ENCODE peak calls at places on chromosomes 5 and 9, in eight cellular contexts. O is fibroblast of lung; M is HepG2; R is uterus; Q is PC-9; K is CD4-positive, CD25-positive, alpha-beta regulatory T cell; E is BE2C; A is upper lobe of right lung. G is an unnamed sample.

GRCh38 chr9:70580593-70581195 is 166.2 kb upstream of the KLF9 start:
- DNase-seq in O (no peak), M (no peak), R (no peak), Q (no peak), K (no peak), E (no peak), A (no peak), G (no peak)

GRCh38 chr9:16154570-16155078 is 601.8 kb downstream of the CCDC171 start:
- DNase-seq in O (peak; percentile 64), M (no peak), R (no peak), Q (peak; percentile 32), K (no peak), E (no peak), A (peak; percentile 72), G (peak; percentile 85)

GRCh38 chr9:93398471-93398870 is 53.0 kb upstream of the FAM120A start:
- DNase-seq in O (no peak), M (no peak), R (no peak), Q (no peak), K (no peak), E (no peak), A (no peak), G (peak; percentile 72)

GRCh38 chr9:132370592-132370991 is 15.8 kb upstream of the SETX start:
- DNase-seq in O (no peak), M (no peak), R (no peak), Q (no peak), K (no peak), E (no peak), A (no peak), G (no peak)

GRCh38 chr9:86202338-86202882 is 57.0 kb downstream of the C9orf153 start:
- DNase-seq in O (peak; percentile 40), M (peak; percentile 16), R (no peak), Q (peak; percentile 18), K (no peak), E (peak; percentile 19), A (no peak), G (no peak)

GRCh38 chr9:99257723-99258364 is 35.8 kb downstream of the SEC61B start:
- DNase-seq in O (no peak), M (no peak), R (no peak), Q (no peak), K (no peak), E (no peak), A (no peak), G (no peak)

GRCh38 chr9:13110766-13111400 is 168.6 kb downstream of the MPDZ start:
- DNase-seq in O (peak; percentile 38), M (no peak), R (peak; percentile 38), Q (no peak), K (no peak), E (peak; percentile 40), A (no peak), G (no peak)

GRCh38 chr5:96037128-96037527 is 75.5 kb upstream of the ELL2 start:
- DNase-seq in O (peak; percentile 58), M (peak; percentile 19), R (no peak), Q (no peak), K (no peak), E (no peak), A (no peak), G (no peak)

GRCh38 chr5:126000533-126000932 is 422.7 kb upstream of the GRAMD2B start:
- DNase-seq in O (no peak), M (no peak), R (no peak), Q (no peak), K (no peak), E (no peak), A (no peak), G (no peak)

GRCh38 chr5:76257897-76258296 is 145.2 kb upstream of the IQGAP2 start:
- DNase-seq in O (no peak), M (no peak), R (no peak), Q (no peak), K (no peak), E (no peak), A (no peak), G (no peak)

GRCh38 chr5:142825378-142826089 is 55.4 kb downstream of the ARHGAP26 start:
- DNase-seq in O (no peak), M (no peak), R (no peak), Q (peak; percentile 58), K (no peak), E (no peak), A (no peak), G (no peak)

GRCh38 chr9:447230-448025 is 232.8 kb downstream of the DOCK8 start:
- DNase-seq in O (peak; percentile 95), M (no peak), R (no peak), Q (peak; percentile 54), K (peak; percentile 24), E (no peak), A (no peak), G (no peak)

GRCh38 chr9:91930475-91930874 is 19.6 kb downstream of the ROR2 start:
- DNase-seq in O (peak; percentile 44), M (no peak), R (no peak), Q (no peak), K (no peak), E (no peak), A (no peak), G (no peak)

GRCh38 chr9:68416891-68417570 is 60.6 kb downstream of the PGM5 start:
- DNase-seq in O (no peak), M (no peak), R (no peak), Q (no peak), K (no peak), E (no peak), A (no peak), G (no peak)

GRCh38 chr9:72942451-72942850 is 10.4 kb downstream of the ALDH1A1 start:
- DNase-seq in O (no peak), M (no peak), R (no peak), Q (no peak), K (no peak), E (no peak), A (no peak), G (no peak)
- H3K4me1 ChIP-seq in O (no peaks in the 10 kb centered on the region), M (peaks cover 58% of the 10 kb centered on the region), R (no peaks in the 10 kb centered on the region), Q (no peaks in the 10 kb centered on the region), K (no peaks in the 10 kb centered on the region), E (no peaks in the 10 kb centered on the region), A (peaks cover 15% of the 10 kb centered on the region), G (no peaks in the 10 kb centered on the region)

DNA sequence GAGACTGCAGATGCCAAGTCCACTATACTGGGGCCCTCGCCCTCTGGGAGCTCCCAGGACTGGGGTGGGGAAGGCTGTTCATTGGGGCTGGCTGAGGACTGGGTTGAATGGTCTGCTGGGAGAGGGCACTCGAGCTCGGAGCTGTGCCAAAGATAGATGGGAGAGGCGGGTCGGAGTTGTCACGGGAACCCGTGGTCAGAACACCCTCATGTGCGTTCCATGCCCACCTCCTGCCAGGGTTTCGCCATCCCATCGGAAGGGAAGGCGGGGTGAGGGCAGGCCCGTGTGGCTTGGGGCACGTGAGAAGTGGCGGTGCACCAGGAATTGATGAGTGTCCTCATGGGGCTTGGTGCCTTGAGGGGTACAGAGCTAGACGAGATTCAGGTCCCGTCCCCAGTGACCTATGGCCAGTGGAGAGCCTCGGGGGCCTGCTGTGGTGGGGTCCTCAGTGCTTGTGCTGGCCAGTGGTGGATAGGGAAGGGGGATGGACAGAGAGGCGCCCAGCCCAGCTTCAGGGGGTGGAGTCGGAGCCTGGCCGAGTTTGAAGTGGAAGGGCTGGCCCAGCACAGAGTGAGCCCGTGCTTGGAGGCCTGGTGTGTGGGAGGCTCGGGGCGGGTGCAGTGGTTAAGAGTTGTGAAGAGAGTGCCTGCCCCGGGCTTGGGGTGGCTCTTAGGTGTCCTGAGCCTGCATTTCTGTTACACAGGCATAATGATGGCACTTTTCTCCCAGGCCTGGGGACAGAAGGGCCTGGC is 4.3 kb downstream of the CACFD1 start:
- DNase-seq in O (no peak), M (no peak), R (no peak), Q (no peak), K (no peak), E (peak; percentile 39), A (peak; percentile 90), G (peak; percentile 86)
- H3K4me1 ChIP-seq in O (peaks cover 5% of the 10 kb centered on the region), M (peaks cover 25% of the 10 kb centered on the region), R (no peaks in the 10 kb centered on the region), Q (peaks cover 13% of the 10 kb centered on the region), K (peaks cover 14% of the 10 kb centered on the region), E (peaks cover 5% of the 10 kb centered on the region), A (peaks cover 10% of the 10 kb centered on the region), G (peaks cover 22% of the 10 kb centered on the region)

GRCh38 chr5:148978370-148979103 is 84.3 kb downstream of the SH3TC2 start:
- DNase-seq in O (no peak), M (no peak), R (no peak), Q (peak; percentile 82), K (no peak), E (no peak), A (no peak), G (no peak)

GRCh38 chr5:148976569-148977321 is 86.1 kb downstream of the SH3TC2 start:
- DNase-seq in O (peak; percentile 60), M (no peak), R (no peak), Q (no peak), K (no peak), E (peak; percentile 29), A (no peak), G (no peak)

GRCh38 chr5:148981353-148981752 is 81.5 kb downstream of the SH3TC2 start:
- DNase-seq in O (no peak), M (no peak), R (no peak), Q (no peak), K (no peak), E (no peak), A (no peak), G (no peak)

GRCh38 chr5:148974638-148975330 is 88.1 kb downstream of the SH3TC2 start:
- DNase-seq in O (peak; percentile 25), M (no peak), R (no peak), Q (no peak), K (no peak), E (no peak), A (no peak), G (no peak)

GRCh38 chr5:148979104-148979723 is 83.6 kb downstream of the SH3TC2 start:
- DNase-seq in O (no peak), M (no peak), R (no peak), Q (peak; percentile 85), K (no peak), E (no peak), A (peak; percentile 88), G (peak; percentile 82)
- H3K4me1 ChIP-seq in O (no peaks in the 10 kb centered on the region), M (no peaks in the 10 kb centered on the region), R (no peaks in the 10 kb centered on the region), Q (peaks cover 79% of the 10 kb centered on the region), K (no peaks in the 10 kb centered on the region), E (peaks cover 11% of the 10 kb centered on the region), A (peaks cover 11% of the 10 kb centered on the region), G (no peaks in the 10 kb centered on the region)

GRCh38 chr9:127936347-127936852 is 1.3 kb downstream of the DPM2 start:
- DNase-seq in O (no peak), M (no peak), R (no peak), Q (no peak), K (no peak), E (no peak), A (no peak), G (no peak)

GRCh38 chr9:127935765-127936221 is 1.9 kb downstream of the DPM2 start:
- DNase-seq in O (peak; percentile 40), M (no peak), R (no peak), Q (no peak), K (no peak), E (no peak), A (no peak), G (no peak)

GRCh38 chr9:127937046-127937382 is 640 bp downstream of the DPM2 start:
- DNase-seq in O (no peak), M (no peak), R (no peak), Q (no peak), K (no peak), E (no peak), A (no peak), G (no peak)

GRCh38 chr9:127934986-127935385 is 2.7 kb downstream of the DPM2 start:
- DNase-seq in O (no peak), M (no peak), R (no peak), Q (no peak), K (no peak), E (no peak), A (no peak), G (no peak)

DNA sequence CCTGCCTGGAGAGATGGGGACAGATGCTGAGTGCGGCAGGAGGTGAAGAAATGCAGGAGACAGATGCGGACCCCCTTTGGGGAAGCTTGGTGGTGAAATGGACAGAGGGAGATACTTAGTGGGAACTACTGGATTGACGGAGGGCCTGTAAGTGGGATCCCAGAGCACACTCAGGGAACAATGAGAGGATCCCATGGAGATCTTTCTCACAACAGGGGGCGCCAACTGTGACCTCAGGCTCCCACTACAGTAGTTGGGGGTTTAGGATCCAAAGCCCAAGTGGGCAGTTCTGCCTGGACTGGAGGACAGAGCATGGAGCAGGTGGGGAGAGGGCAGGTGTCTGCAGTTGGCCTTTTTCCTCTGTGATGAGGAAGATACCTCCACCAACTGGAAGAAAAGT is 3.4 kb downstream of the DPM2 start:
- DNase-seq in O (no peak), M (no peak), R (no peak), Q (no peak), K (no peak), E (no peak), A (no peak), G (no peak)
- H3K4me1 ChIP-seq in O (peaks cover 25% of the 10 kb centered on the region), M (peaks cover 49% of the 10 kb centered on the region), R (peaks cover 10% of the 10 kb centered on the region), Q (peaks cover 37% of the 10 kb centered on the region), K (peaks cover 50% of the 10 kb centered on the region), E (peaks cover 5% of the 10 kb centered on the region), A (peaks cover 26% of the 10 kb centered on the region), G (peaks cover 60% of the 10 kb centered on the region)

G was measured in left lung.